ENCODE peak calls at places on chromosomes 7 and 10, in seven cellular contexts. W is H1, T is HCT116, L is prostate gland, R is spleen, J is Panc1, C is stomach. P is an unnamed sample.

GRCh38 chr7:130242198-130243014 is 24.3 kb upstream of the CPA2 start:
- DNase-seq in W (no peak), T (peak; percentile 24), L (peak; percentile 43), R (peak; percentile 82), J (peak; percentile 24), C (peak; percentile 49), P (no peak)

GRCh38 chr7:20172736-20173334 is 44.3 kb downstream of the MACC1 start:
- DNase-seq in W (peak; percentile 60), T (peak; percentile 52), L (peak; percentile 38), R (no peak), J (peak; percentile 60), C (peak; percentile 35), P (no peak)

GRCh38 chr7:155007947-155008346 is 5.0 kb upstream of the PAXIP1 start:
- DNase-seq in W (no peak), T (peak; percentile 32), L (no peak), R (no peak), J (peak; percentile 38), C (no peak), P (no peak)

GRCh38 chr7:12861070-12861469 is 173.6 kb downstream of the ARL4A start:
- DNase-seq in W (no peak), T (no peak), L (no peak), R (no peak), J (no peak), C (peak; percentile 61), P (no peak)

GRCh38 chr10:6843477-6843876 is 263.4 kb upstream of the PRKCQ start:
- DNase-seq in W (no peak), T (no peak), L (no peak), R (no peak), J (no peak), C (no peak), P (no peak)

GRCh38 chr10:131909014-131909808 is 8.4 kb downstream of the PPP2R2D start:
- DNase-seq in W (no peak), T (no peak), L (no peak), R (peak; percentile 42), J (no peak), C (no peak), P (no peak)

GRCh38 chr10:24425151-24425550 is 216.2 kb downstream of the KIAA1217 start:
- DNase-seq in W (no peak), T (no peak), L (no peak), R (no peak), J (no peak), C (no peak), P (no peak)

GRCh38 chr10:102322914-102323313 is 72.6 kb upstream of the NFKB2 start:
- DNase-seq in W (no peak), T (no peak), L (no peak), R (no peak), J (no peak), C (no peak), P (no peak)

GRCh38 chr7:55588379-55588699 is 16.0 kb upstream of the VOPP1 start:
- DNase-seq in W (no peak), T (no peak), L (no peak), R (no peak), J (no peak), C (no peak), P (no peak)

GRCh38 chr7:135772639-135773019 is 24.0 kb upstream of the FAM180A start:
- DNase-seq in W (no peak), T (no peak), L (no peak), R (no peak), J (no peak), C (no peak), P (no peak)

GRCh38 chr7:116689787-116690186 is 17.8 kb downstream of the MET start:
- DNase-seq in W (no peak), T (no peak), L (no peak), R (no peak), J (no peak), C (no peak), P (no peak)

GRCh38 chr10:30359373-30360206 is 10.5 kb upstream of the MTPAP start:
- DNase-seq in W (peak; percentile 71), T (peak; percentile 82), L (no peak), R (peak; percentile 86), J (peak; percentile 38), C (peak; percentile 66), P (no peak)

GRCh38 chr7:131895541-131896173 is 339.2 kb upstream of the PODXL start:
- DNase-seq in W (no peak), T (peak; percentile 78), L (no peak), R (no peak), J (peak; percentile 7), C (no peak), P (no peak)

GRCh38 chr10:2222631-2223030 is 485.3 kb upstream of the ADARB2 start:
- DNase-seq in W (no peak), T (no peak), L (no peak), R (no peak), J (no peak), C (no peak), P (no peak)

GRCh38 chr7:135859548-135859947 is 110.9 kb upstream of the FAM180A start:
- DNase-seq in W (no peak), T (no peak), L (no peak), R (no peak), J (no peak), C (no peak), P (peak; percentile 6)

GRCh38 chr7:13702261-13702660 is 287.2 kb downstream of the ETV1 start:
- DNase-seq in W (no peak), T (no peak), L (no peak), R (no peak), J (no peak), C (no peak), P (no peak)

GRCh38 chr10:88442681-88443080 is 140.4 kb downstream of the RNLS start:
- DNase-seq in W (no peak), T (no peak), L (no peak), R (no peak), J (no peak), C (no peak), P (no peak)

GRCh38 chr7:6639032-6639431 is 1.9 kb downstream of the ZNF316 start:
- DNase-seq in W (no peak), T (no peak), L (no peak), R (no peak), J (no peak), C (no peak), P (no peak)

GRCh38 chr10:69801094-69801433 is 642 bp upstream of the COL13A1 start:
- DNase-seq in W (no peak), T (peak; percentile 60), L (no peak), R (no peak), J (no peak), C (peak; percentile 43), P (no peak)

GRCh38 chr10:71542476-71542875 is 145.8 kb downstream of the CDH23 start:
- DNase-seq in W (no peak), T (no peak), L (peak; percentile 12), R (no peak), J (no peak), C (no peak), P (no peak)

GRCh38 chr7:102281785-102282184 is 4.9 kb upstream of the SH2B2 start:
- DNase-seq in W (no peak), T (no peak), L (no peak), R (no peak), J (no peak), C (no peak), P (no peak)

GRCh38 chr7:30276203-30276900 is 8.0 kb upstream of the ZNRF2 start:
- DNase-seq in W (peak; percentile 15), T (peak; percentile 43), L (no peak), R (no peak), J (peak; percentile 63), C (peak; percentile 39), P (no peak)

GRCh38 chr10:8168836-8169235 is 114.3 kb downstream of the GATA3 start:
- DNase-seq in W (no peak), T (no peak), L (no peak), R (no peak), J (no peak), C (no peak), P (no peak)

GRCh38 chr10:3712707-3713106 is 72.3 kb downstream of the KLF6 start:
- DNase-seq in W (no peak), T (no peak), L (no peak), R (no peak), J (no peak), C (no peak), P (no peak)

GRCh38 chr10:116721048-116721897 is 21.1 kb downstream of the HSPA12A start:
- DNase-seq in W (no peak), T (no peak), L (no peak), R (no peak), J (no peak), C (no peak), P (no peak)

GRCh38 chr10:93028881-93029280 is 31.7 kb upstream of the CYP26C1 start:
- DNase-seq in W (no peak), T (peak; percentile 16), L (no peak), R (no peak), J (no peak), C (no peak), P (no peak)

GRCh38 chr7:116443101-116443523 is 56.4 kb upstream of the CAV2 start:
- DNase-seq in W (no peak), T (peak; percentile 97), L (no peak), R (no peak), J (peak; percentile 95), C (no peak), P (no peak)

GRCh38 chr7:28293529-28293835 is 112.9 kb upstream of the JAZF1 start:
- DNase-seq in W (no peak), T (peak; percentile 68), L (no peak), R (no peak), J (no peak), C (no peak), P (no peak)

GRCh38 chr10:30055094-30055701 is 4.2 kb downstream of the JCAD start:
- DNase-seq in W (no peak), T (no peak), L (no peak), R (no peak), J (no peak), C (no peak), P (no peak)

GRCh38 chr7:117951285-117951684 is 78.0 kb upstream of the CTTNBP2 start:
- DNase-seq in W (no peak), T (no peak), L (no peak), R (no peak), J (no peak), C (no peak), P (no peak)

GRCh38 chr7:39493929-39494328 is 72.3 kb upstream of the YAE1 start:
- DNase-seq in W (no peak), T (no peak), L (no peak), R (no peak), J (no peak), C (no peak), P (no peak)
- TF ChIP-seq POLR2AphosphoS5 in W (no peak), T (no peak), L (no peak), R (no peak), J (no peak), C (no peak), P (no peak)

GRCh38 chr10:121498071-121498470 is 100.2 kb downstream of the FGFR2 start:
- DNase-seq in W (no peak), T (no peak), L (no peak), R (no peak), J (no peak), C (no peak), P (no peak)
- TF ChIP-seq CTCF in W (peak; percentile 64), T (peak; percentile 33), L (no peak), R (no peak), J (no peak), C (no peak), P (no peak)

GRCh38 chr10:123807444-123808035 is 84.1 kb downstream of the CPXM2 start:
- DNase-seq in W (no peak), T (no peak), L (no peak), R (no peak), J (no peak), C (no peak), P (no peak)
- H3K27ac ChIP-seq in W (no peak overlapping the region), T (no peak overlapping the region), L (no peak overlapping the region), R (no peak overlapping the region), J (no peak overlapping the region), C (no peak overlapping the region), P (no peak overlapping the region)

GRCh38 chr7:100575746-100576383 is 2.2 kb upstream of the SAP25 start:
- DNase-seq in W (no peak), T (no peak), L (no peak), R (peak; percentile 76), J (no peak), C (no peak), P (no peak)
- TF ChIP-seq POLR2AphosphoS5 in W (no peak), T (no peak), L (no peak), R (no peak), J (no peak), C (no peak), P (no peak)